ENCODE peak calls at places on chromosomes 4 and X, in ten cellular contexts. B, F, Q, N, D, I, H, A, E and L are unnamed samples.

GRCh38 chr4:56434599-56435000 is 815 bp downstream of the PPAT start:
- DNase-seq in B (no peak), F (peak), Q (no peak), N (peak), D (peak), I (no peak), H (no peak), A (no peak), E (peak), L (no peak)

GRCh38 chr4:179095585-179096228 is 1653.5 kb upstream of the AGA start:
- DNase-seq in B (no peak), F (no peak), Q (peak), N (peak), D (no peak), I (peak), H (no peak), A (no peak), E (peak), L (peak)

GRCh38 chr4:4457803-4458550 is 71.1 kb downstream of the NSG1 start:
- DNase-seq in B (no peak), F (peak), Q (no peak), N (peak), D (no peak), I (no peak), H (no peak), A (no peak), E (no peak), L (no peak)

GRCh38 chr4:73682508-73682907 is 57.9 kb upstream of the CXCL8 start:
- DNase-seq in B (no peak), F (no peak), Q (no peak), N (no peak), D (no peak), I (peak), H (no peak), A (no peak), E (no peak), L (no peak)

GRCh38 chr4:28082686-28083390 is 1222.2 kb downstream of the STIM2 start:
- DNase-seq in B (no peak), F (peak), Q (no peak), N (peak), D (no peak), I (peak), H (no peak), A (no peak), E (no peak), L (no peak)

GRCh38 chrX:134622056-134622812 is 36.0 kb downstream of the PLAC1 start:
- DNase-seq in B (peak), F (peak), Q (no peak), N (peak), D (no peak), I (peak), H (no peak), A (no peak), E (no peak), L (peak)

GRCh38 chr4:1412376-1413220 is 6.4 kb upstream of the NKX1-1 start:
- DNase-seq in B (no peak), F (no peak), Q (no peak), N (no peak), D (peak), I (no peak), H (no peak), A (no peak), E (no peak), L (no peak)

GRCh38 chr4:51831133-51831532 is 11.8 kb upstream of the DCUN1D4 start:
- DNase-seq in B (no peak), F (peak), Q (no peak), N (peak), D (peak), I (peak), H (peak), A (peak), E (peak), L (peak)

GRCh38 chr4:63296773-63297172 is 1112.5 kb downstream of the TECRL start:
- DNase-seq in B (no peak), F (no peak), Q (no peak), N (no peak), D (no peak), I (peak), H (no peak), A (no peak), E (no peak), L (no peak)

GRCh38 chrX:107389726-107390125 is 59.7 kb upstream of the FRMPD3 start:
- DNase-seq in B (no peak), F (no peak), Q (no peak), N (no peak), D (no peak), I (no peak), H (no peak), A (no peak), E (no peak), L (no peak)

GRCh38 chr4:158805628-158806471 is 37.0 kb downstream of the FNIP2 start:
- DNase-seq in B (no peak), F (no peak), Q (no peak), N (no peak), D (no peak), I (peak), H (no peak), A (no peak), E (no peak), L (no peak)

GRCh38 chr4:8688041-8688907 is 95.7 kb downstream of the CPZ start:
- DNase-seq in B (no peak), F (no peak), Q (no peak), N (peak), D (peak), I (peak), H (peak), A (no peak), E (peak), L (peak)
- TF ChIP-seq CTCF in B (peak), F (peak), Q (peak), N (peak), D (peak), I (peak), H (peak), A (no peak), E (peak), L (peak)

GRCh38 chr4:75434105-75434504 is 80.1 kb downstream of the RCHY1 start:
- DNase-seq in B (no peak), F (no peak), Q (no peak), N (no peak), D (no peak), I (no peak), H (no peak), A (no peak), E (no peak), L (no peak)

GRCh38 chr4:75429208-75429607 is 85.0 kb downstream of the RCHY1 start:
- DNase-seq in B (peak), F (no peak), Q (no peak), N (no peak), D (no peak), I (peak), H (no peak), A (no peak), E (no peak), L (no peak)

GRCh38 chr4:75432683-75433082 is 81.5 kb downstream of the RCHY1 start:
- DNase-seq in B (no peak), F (peak), Q (no peak), N (peak), D (no peak), I (peak), H (no peak), A (no peak), E (no peak), L (peak)
- TF ChIP-seq CTCF in B (peak), F (peak), Q (peak), N (peak), D (no peak), I (peak), H (peak), A (no peak), E (no peak), L (peak)

GRCh38 chr4:19224820-19225219 is 1026.9 kb upstream of the SLIT2 start:
- DNase-seq in B (no peak), F (peak), Q (no peak), N (peak), D (no peak), I (peak), H (no peak), A (no peak), E (no peak), L (no peak)
- TF ChIP-seq CTCF in B (no peak), F (peak), Q (peak), N (peak), D (peak), I (peak), H (peak), A (no peak), E (peak), L (peak)

GRCh38 chr4:76251448-76252270 is at the start of gene FAM47E:
- DNase-seq in B (peak), F (peak), Q (no peak), N (peak), D (peak), I (peak), H (peak), A (no peak), E (peak), L (peak)
- TF ChIP-seq CTCF in B (no peak), F (no peak), Q (no peak), N (peak), D (peak), I (peak), H (peak), A (no peak), E (peak), L (no peak)

DNA sequence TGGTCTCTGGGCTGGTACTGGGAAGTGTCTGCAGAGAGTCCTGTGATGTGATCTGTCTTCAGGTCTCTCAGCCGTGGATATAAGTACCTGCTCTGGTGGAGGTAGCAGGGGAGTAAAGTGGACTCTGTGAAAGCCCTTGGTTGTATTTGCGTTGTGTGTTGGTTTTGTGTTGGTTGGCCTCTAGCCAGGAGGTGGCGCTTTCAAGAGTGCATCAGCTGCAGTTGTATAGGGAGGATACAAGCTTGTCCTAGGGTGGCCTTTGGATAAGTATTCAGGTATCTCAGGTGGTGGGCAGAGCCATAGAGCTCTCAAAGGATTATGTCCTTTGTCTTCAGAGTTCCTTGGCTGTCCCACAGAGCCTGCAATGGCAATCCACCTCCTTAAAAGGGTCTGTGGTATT is 111.6 kb downstream of the MAGEB17 start:
- DNase-seq in B (no peak), F (no peak), Q (no peak), N (no peak), D (no peak), I (no peak), H (no peak), A (no peak), E (no peak), L (no peak)
- TF ChIP-seq CTCF in B (no peak), F (no peak), Q (no peak), N (no peak), D (no peak), I (no peak), H (no peak), A (no peak), E (no peak), L (no peak)

GRCh38 chr4:88240297-88240714 is 44.1 kb downstream of the PPM1K start:
- DNase-seq in B (no peak), F (no peak), Q (no peak), N (no peak), D (peak), I (no peak), H (peak), A (no peak), E (peak), L (no peak)
- TF ChIP-seq CTCF in B (no peak), F (no peak), Q (no peak), N (no peak), D (no peak), I (no peak), H (no peak), A (no peak), E (no peak), L (no peak)

GRCh38 chrX:21758488-21758887 is 572 bp upstream of the SMPX start:
- DNase-seq in B (no peak), F (no peak), Q (no peak), N (no peak), D (no peak), I (no peak), H (no peak), A (no peak), E (no peak), L (no peak)
- TF ChIP-seq CTCF in B (no peak), F (no peak), Q (no peak), N (no peak), D (no peak), I (peak), H (no peak), A (no peak), E (no peak), L (no peak)